ENCODE peak calls at places on chromosome 11, in seven cellular contexts. K, V, I, S, F, G and N are unnamed samples.

GRCh38 chr11:32148824-32149223 is 58.0 kb downstream of the RCN1 start:
- DNase-seq in K (no peak), V (no peak), I (no peak), S (no peak), F (no peak), G (no peak), N (no peak)

GRCh38 chr11:47229161-47229560 is 14.4 kb downstream of the DDB2 start:
- DNase-seq in K (no peak), V (no peak), I (no peak), S (no peak), F (no peak), G (no peak), N (no peak)

GRCh38 chr11:85922367-85922766 is 67.2 kb downstream of the CCDC83 start:
- DNase-seq in K (no peak), V (no peak), I (no peak), S (no peak), F (no peak), G (no peak), N (no peak)

GRCh38 chr11:119842731-119843130 is 113.7 kb upstream of the NECTIN1 start:
- DNase-seq in K (no peak), V (no peak), I (no peak), S (no peak), F (no peak), G (no peak), N (no peak)

GRCh38 chr11:61315260-61315659 is 17.6 kb downstream of the DDB1 start:
- DNase-seq in K (no peak), V (no peak), I (no peak), S (no peak), F (no peak), G (no peak), N (no peak)

GRCh38 chr11:35746356-35747153 is 84.0 kb downstream of the TRIM44 start:
- DNase-seq in K (no peak), V (no peak), I (no peak), S (no peak), F (peak; percentile 41), G (no peak), N (no peak)

GRCh38 chr11:66891849-66892660 is 35.2 kb downstream of the LRFN4 start:
- DNase-seq in K (no peak), V (no peak), I (peak; percentile 52), S (no peak), F (peak; percentile 99), G (no peak), N (no peak)

GRCh38 chr11:35116762-35117588 is 22.0 kb upstream of the CD44 start:
- DNase-seq in K (no peak), V (no peak), I (no peak), S (no peak), F (peak; percentile 55), G (no peak), N (no peak)

GRCh38 chr11:76634934-76635333 is 35.6 kb downstream of the LRRC32 start:
- DNase-seq in K (no peak), V (no peak), I (no peak), S (no peak), F (no peak), G (no peak), N (no peak)

GRCh38 chr11:128305588-128305987 is 281.8 kb downstream of the ETS1 start:
- DNase-seq in K (no peak), V (no peak), I (no peak), S (no peak), F (no peak), G (no peak), N (no peak)

GRCh38 chr11:69053169-69053477 is 4.4 kb downstream of the TPCN2 start:
- DNase-seq in K (no peak), V (no peak), I (no peak), S (no peak), F (no peak), G (no peak), N (no peak)
- TF ChIP-seq CTCF in K (no peak), V (no peak), I (no peak), S (no peak), F (no peak), G (no peak), N (no peak)

DNA sequence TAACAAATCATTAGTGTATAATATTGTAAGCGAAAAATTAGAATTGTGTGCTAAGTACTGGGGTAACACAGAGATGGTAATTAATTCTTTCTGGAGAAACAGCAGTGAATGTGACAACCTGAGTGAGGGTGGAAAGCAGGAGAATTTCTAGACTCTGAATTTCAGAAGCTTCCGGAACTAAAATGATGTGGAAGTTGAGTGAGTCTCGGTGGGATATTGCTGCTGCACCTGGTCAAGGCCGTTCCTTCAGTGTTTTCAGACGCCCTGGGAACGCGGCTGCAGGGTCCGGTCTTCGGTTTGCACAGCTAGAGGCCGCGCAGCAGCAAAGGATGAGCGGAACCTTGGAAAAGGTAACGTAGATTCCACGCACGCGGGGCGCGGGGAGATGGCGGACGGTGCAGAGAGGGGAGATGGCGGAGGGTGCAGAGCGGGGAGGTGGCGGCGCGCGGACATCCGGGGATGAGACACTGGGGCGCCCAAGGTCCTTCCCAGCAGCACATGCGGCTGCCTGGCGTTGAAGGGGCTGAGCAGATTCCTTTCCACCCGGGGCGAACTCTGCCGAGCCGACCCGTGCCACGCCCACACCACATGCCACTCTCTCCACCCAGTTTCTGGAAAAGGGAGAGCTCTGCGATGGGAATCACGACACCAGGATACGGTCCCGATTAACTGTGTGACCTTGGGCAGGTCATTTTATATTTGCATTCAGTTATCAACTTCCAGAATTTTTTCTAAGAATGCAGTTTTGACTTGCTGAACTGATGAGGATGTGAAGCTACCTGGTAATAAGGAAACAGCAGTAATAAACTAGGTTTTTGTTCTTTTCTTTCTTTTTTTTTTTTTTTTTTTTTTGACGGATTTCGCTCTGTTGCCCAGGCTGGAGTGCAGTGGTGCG is at the start of gene MRPL48:
- DNase-seq in K (peak; percentile 84), V (peak; percentile 94), I (peak; percentile 99), S (peak; percentile 92), F (peak; percentile 90), G (peak; percentile 95), N (peak; percentile 67)
- TF ChIP-seq CTCF in K (no peak), V (no peak), I (no peak), S (no peak), F (no peak), G (no peak), N (no peak)

DNA sequence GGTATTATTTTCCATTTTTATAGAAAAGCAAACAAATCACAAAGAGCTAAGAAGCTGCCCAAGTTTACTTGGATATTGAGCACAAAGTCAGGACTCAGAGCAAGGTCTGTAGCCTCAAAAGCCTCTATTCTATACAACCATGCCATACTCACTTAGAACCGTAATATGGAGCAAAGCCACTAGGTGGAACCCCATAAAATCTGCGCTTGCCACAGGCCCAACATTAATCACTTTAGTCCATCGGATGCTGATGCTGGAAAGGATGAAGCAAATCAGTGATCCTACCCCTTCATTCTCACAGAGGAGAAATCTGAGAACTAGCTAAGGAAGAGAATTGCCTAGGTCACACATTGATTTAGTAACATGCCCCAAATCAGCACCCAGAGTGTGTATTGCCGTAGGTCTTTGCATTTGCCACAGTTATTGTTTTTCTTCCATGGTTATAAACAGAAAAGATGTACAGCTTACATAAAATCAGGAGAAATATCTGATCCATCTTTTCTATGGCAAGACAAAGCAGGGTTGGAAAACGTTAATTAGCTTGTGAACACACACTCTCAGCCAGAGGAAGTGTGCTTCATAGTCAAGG is 56.7 kb upstream of the RAB38 start:
- DNase-seq in K (peak; percentile 15), V (no peak), I (peak; percentile 66), S (no peak), F (peak; percentile 40), G (peak; percentile 28), N (no peak)
- TF ChIP-seq CTCF in K (peak; percentile 60), V (no peak), I (peak; percentile 77), S (peak; percentile 21), F (peak; percentile 56), G (peak; percentile 66), N (no peak)

DNA sequence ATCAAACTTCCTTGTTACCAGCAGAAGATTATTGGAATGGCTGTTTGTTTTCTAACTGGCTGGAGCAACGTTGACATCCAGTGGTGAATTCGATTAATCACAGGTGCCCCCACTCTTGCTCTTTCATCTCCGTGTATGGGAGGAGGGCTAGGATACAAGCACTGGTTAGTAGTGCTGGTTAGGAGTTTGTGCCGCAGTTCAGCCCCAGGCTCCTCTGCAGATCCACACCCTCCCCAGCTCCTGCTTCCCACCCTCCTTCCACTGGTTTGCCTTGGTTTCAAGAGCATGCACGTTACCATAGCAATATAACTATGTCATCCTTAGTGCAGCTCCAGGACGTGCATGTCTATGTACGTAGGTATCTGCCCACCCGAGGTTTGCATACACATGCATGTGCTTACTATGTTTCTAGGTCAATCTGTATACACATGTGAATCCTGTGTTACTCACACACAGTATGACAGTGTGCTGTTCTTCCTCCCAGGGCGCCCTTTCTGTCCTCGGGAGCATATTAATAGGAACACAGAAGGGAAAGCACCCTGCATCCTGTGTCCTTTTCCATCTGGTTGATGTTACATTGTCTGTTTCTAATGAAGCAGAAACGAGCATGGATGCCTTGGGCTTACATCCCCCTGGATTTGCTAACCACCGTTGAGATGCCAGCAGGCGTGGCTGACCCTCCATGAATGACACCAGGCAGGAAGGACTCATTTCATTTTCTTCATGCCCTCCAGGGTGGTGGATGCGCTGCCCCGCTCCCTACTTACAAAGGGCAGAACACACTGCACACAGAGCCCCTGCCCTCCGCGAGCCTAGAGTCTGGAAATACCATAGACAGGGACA is 539.2 kb downstream of the OPCML start:
- DNase-seq in K (no peak), V (no peak), I (peak; percentile 46), S (no peak), F (peak; percentile 4), G (peak; percentile 26), N (no peak)
- TF ChIP-seq CTCF in K (no peak), V (no peak), I (peak; percentile 29), S (no peak), F (peak; percentile 22), G (peak; percentile 41), N (no peak)